ENCODE peak calls at places on chromosomes 2 and 18, in six cellular contexts. J is SK-N-SH, F is A549, E is HepG2, P is IMR-90, C is GM12878. H is an unnamed sample.

GRCh38 chr2:150974223-150974622 is 287.4 kb downstream of the RBM43 start:
- DNase-seq in J (no peak), F (no peak), E (no peak), P (no peak), C (no peak), H (no peak)

GRCh38 chr2:113965644-113966043 is 75.8 kb downstream of the ACTR3 start:
- DNase-seq in J (no peak), F (peak), E (peak), P (peak), C (no peak), H (no peak)

GRCh38 chr18:61261870-61262269 is 71.4 kb upstream of the CDH20 start:
- DNase-seq in J (no peak), F (no peak), E (no peak), P (no peak), C (no peak), H (no peak)

GRCh38 chr2:74003494-74004211 is 18.9 kb downstream of the TET3 start:
- DNase-seq in J (peak), F (no peak), E (no peak), P (peak), C (no peak), H (peak)

GRCh38 chr18:59867337-59868104 is 32.3 kb upstream of the PMAIP1 start:
- DNase-seq in J (no peak), F (no peak), E (no peak), P (no peak), C (no peak), H (no peak)

GRCh38 chr2:15918761-15919356 is 21.5 kb upstream of the MYCN start:
- DNase-seq in J (no peak), F (no peak), E (no peak), P (no peak), C (no peak), H (no peak)

GRCh38 chr2:229089806-229090205 is 181.3 kb downstream of the PID1 start:
- DNase-seq in J (no peak), F (no peak), E (no peak), P (no peak), C (no peak), H (no peak)

GRCh38 chr18:42183746-42184145 is 228.7 kb downstream of the PIK3C3 start:
- DNase-seq in J (no peak), F (peak), E (no peak), P (peak), C (no peak), H (no peak)

GRCh38 chr2:11163439-11164317 is 8.4 kb downstream of the SLC66A3 start:
- DNase-seq in J (no peak), F (no peak), E (no peak), P (no peak), C (no peak), H (no peak)

GRCh38 chr2:28570431-28570830 is 74.6 kb downstream of the PLB1 start:
- DNase-seq in J (no peak), F (no peak), E (no peak), P (no peak), C (no peak), H (no peak)

GRCh38 chr18:42182728-42183700 is 228.0 kb downstream of the PIK3C3 start:
- DNase-seq in J (no peak), F (no peak), E (no peak), P (no peak), C (no peak), H (no peak)

GRCh38 chr2:238851026-238851425 is 3.1 kb downstream of the TWIST2 start:
- DNase-seq in J (no peak), F (no peak), E (no peak), P (no peak), C (no peak), H (no peak)

GRCh38 chr2:36573165-36573564 is 24.8 kb downstream of the FEZ2 start:
- DNase-seq in J (no peak), F (no peak), E (no peak), P (no peak), C (no peak), H (no peak)

GRCh38 chr2:234592541-234592940 is 95.7 kb upstream of the ARL4C start:
- DNase-seq in J (no peak), F (no peak), E (no peak), P (no peak), C (no peak), H (no peak)

GRCh38 chr2:142973822-142974207 is 96.4 kb downstream of the KYNU start:
- DNase-seq in J (no peak), F (no peak), E (no peak), P (no peak), C (no peak), H (no peak)

GRCh38 chr2:156517419-156517818 is 81.2 kb downstream of the GPD2 start:
- DNase-seq in J (no peak), F (no peak), E (no peak), P (peak), C (no peak), H (peak)

GRCh38 chr2:236762628-236763027 is 193.0 kb downstream of the ACKR3 start:
- DNase-seq in J (no peak), F (no peak), E (no peak), P (no peak), C (no peak), H (peak)

GRCh38 chr2:40213616-40214015 is 238.3 kb downstream of the SLC8A1 start:
- DNase-seq in J (no peak), F (no peak), E (no peak), P (no peak), C (no peak), H (no peak)

GRCh38 chr2:154238252-154238651 is 366.5 kb downstream of the GALNT13 start:
- DNase-seq in J (peak), F (no peak), E (no peak), P (no peak), C (no peak), H (no peak)

GRCh38 chr2:151315381-151315903 is 26.0 kb upstream of the NMI start:
- DNase-seq in J (no peak), F (no peak), E (no peak), P (peak), C (no peak), H (no peak)

GRCh38 chr18:11040823-11041712 is 108.3 kb downstream of the PIEZO2 start:
- DNase-seq in J (peak), F (peak), E (peak), P (peak), C (no peak), H (peak)

GRCh38 chr2:196480653-196481322 is 158.7 kb upstream of the CCDC150 start:
- DNase-seq in J (no peak), F (no peak), E (no peak), P (no peak), C (no peak), H (no peak)

GRCh38 chr2:196169521-196169920 is 1.9 kb downstream of the STK17B start:
- DNase-seq in J (no peak), F (no peak), E (no peak), P (no peak), C (no peak), H (no peak)

GRCh38 chr2:20674974-20675679 is 8.2 kb downstream of the GDF7 start:
- DNase-seq in J (no peak), F (no peak), E (peak), P (peak), C (no peak), H (no peak)

GRCh38 chr2:9025746-9026145 is 22.3 kb upstream of the MBOAT2 start:
- DNase-seq in J (no peak), F (no peak), E (no peak), P (no peak), C (no peak), H (no peak)

GRCh38 chr2:52416340-52416739 is 1351.3 kb upstream of the CHAC2 start:
- DNase-seq in J (no peak), F (peak), E (no peak), P (peak), C (no peak), H (no peak)

GRCh38 chr2:226578879-226579278 is 220.7 kb downstream of the IRS1 start:
- DNase-seq in J (no peak), F (peak), E (peak), P (peak), C (no peak), H (no peak)

GRCh38 chr18:75544051-75544481 is 116.6 kb upstream of the SMIM21 start:
- DNase-seq in J (no peak), F (no peak), E (no peak), P (peak), C (no peak), H (no peak)

GRCh38 chr2:190663839-190664238 is 15.0 kb downstream of the NAB1 start:
- DNase-seq in J (no peak), F (no peak), E (no peak), P (peak), C (no peak), H (no peak)

GRCh38 chr2:121189011-121189410 is 96.0 kb downstream of the TFCP2L1 start:
- DNase-seq in J (no peak), F (no peak), E (no peak), P (no peak), C (no peak), H (no peak)

GRCh38 chr2:46821600-46821999 is 94.0 kb downstream of the MCFD2 start:
- DNase-seq in J (no peak), F (no peak), E (no peak), P (no peak), C (no peak), H (no peak)

GRCh38 chr2:150480241-150480640 is 7.2 kb downstream of the RND3 start:
- DNase-seq in J (no peak), F (no peak), E (no peak), P (peak), C (no peak), H (no peak)

GRCh38 chr2:169073972-169074751 is 4.8 kb downstream of the DHRS9 start:
- DNase-seq in J (no peak), F (no peak), E (no peak), P (no peak), C (no peak), H (peak)

GRCh38 chr2:10059552-10060335 is 16.4 kb downstream of the KLF11 start:
- DNase-seq in J (peak), F (no peak), E (no peak), P (no peak), C (no peak), H (no peak)

GRCh38 chr18:2087877-2088673 is 483.2 kb downstream of the METTL4 start:
- DNase-seq in J (no peak), F (no peak), E (no peak), P (no peak), C (no peak), H (no peak)

DNA sequence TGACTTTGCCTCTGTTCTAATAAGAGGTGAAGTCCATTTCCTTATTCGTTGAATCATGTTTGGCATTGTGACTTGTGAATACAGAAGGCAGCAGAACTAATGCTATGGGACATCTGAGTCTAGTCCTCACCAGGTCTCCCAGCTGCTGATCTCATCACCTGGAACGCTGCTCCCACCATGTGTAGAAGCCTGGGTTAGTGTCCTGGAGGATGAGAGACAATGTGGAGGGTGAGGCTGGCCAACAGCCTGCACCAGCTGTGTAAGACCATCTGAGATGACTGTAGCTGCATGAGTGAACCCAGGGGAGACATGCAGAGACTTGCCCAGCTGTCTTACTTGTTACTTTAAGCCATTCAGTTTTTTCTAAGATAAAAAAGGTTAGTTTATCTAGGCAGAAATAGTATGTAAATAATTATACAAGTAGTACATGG is 3.5 kb upstream of the HAAO start:
- DNase-seq in J (no peak), F (no peak), E (no peak), P (peak), C (no peak), H (no peak)
- TF ChIP-seq SMC3 in J (no peak), F (no peak), E (no peak), P (no peak), C (no peak), H (no peak)

DNA sequence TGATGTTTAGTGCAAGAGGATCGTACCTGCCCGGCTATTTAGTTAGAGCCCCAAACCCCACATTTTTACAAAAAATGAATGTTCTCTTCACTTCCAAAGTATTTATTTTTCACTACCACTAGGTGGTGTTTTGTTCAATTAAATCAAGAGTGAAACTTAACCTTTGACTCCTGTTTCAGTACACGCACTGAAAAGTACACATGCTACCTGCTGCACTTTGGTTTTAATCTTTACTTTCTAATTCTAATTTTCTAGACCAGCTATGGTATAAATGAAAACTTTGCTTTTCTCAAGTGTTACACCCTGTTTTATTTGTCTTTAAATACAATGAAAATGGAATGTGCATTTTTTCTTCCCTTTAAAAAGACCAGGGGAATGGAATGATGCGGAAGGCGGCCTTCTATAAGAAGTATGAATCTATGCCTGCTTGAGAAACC is 31.4 kb upstream of the CHN1 start:
- DNase-seq in J (peak), F (peak), E (peak), P (peak), C (no peak), H (peak)
- TF ChIP-seq SMC3 in J (peak), F (peak), E (peak), P (peak), C (no peak), H (no peak)

GRCh38 chr2:233422050-233422639 is 67.9 kb downstream of the DGKD start:
- DNase-seq in J (no peak), F (peak), E (no peak), P (no peak), C (peak), H (peak)
- TF ChIP-seq SMC3 in J (no peak), F (no peak), E (no peak), P (no peak), C (no peak), H (no peak)

GRCh38 chr2:65435625-65436168 is 3.3 kb upstream of the SPRED2 start:
- DNase-seq in J (peak), F (peak), E (peak), P (peak), C (no peak), H (peak)
- TF ChIP-seq SMC3 in J (peak), F (peak), E (no peak), P (peak), C (peak), H (no peak)

GRCh38 chr2:126655500-126656310 is at the start of gene GYPC:
- DNase-seq in J (no peak), F (no peak), E (no peak), P (peak), C (no peak), H (peak)
- TF ChIP-seq SMC3 in J (no peak), F (no peak), E (no peak), P (no peak), C (no peak), H (no peak)

GRCh38 chr2:32425719-32426141 is 68.9 kb downstream of the BIRC6 start:
- DNase-seq in J (no peak), F (no peak), E (no peak), P (peak), C (no peak), H (no peak)
- TF ChIP-seq SMC3 in J (no peak), F (no peak), E (no peak), P (no peak), C (no peak), H (no peak)

GRCh38 chr2:188695953-188696352 is 278.2 kb upstream of the COL3A1 start:
- DNase-seq in J (no peak), F (peak), E (no peak), P (peak), C (no peak), H (no peak)

GRCh38 chr2:188693771-188694170 is 280.4 kb upstream of the COL3A1 start:
- DNase-seq in J (no peak), F (no peak), E (no peak), P (no peak), C (no peak), H (no peak)

DNA sequence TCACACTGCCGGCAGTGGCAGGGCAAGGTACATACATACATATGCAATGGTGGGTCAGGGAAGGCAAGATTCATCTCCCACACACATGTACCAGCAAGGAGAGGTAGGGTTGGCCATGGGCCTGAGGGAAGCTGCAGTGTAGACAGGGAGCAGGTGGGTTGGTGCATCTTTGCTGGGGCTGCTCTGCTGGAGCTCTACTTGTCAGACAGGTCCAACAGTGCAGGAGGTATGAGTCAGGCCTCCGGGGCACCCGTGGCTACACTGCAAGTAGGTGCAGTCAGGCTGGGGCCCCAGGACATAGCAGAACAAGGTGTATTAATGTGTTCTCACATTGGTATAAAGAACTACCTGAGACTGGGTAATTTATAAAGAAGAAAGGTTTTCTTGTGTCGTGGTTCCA is 281.1 kb upstream of the COL3A1 start:
- DNase-seq in J (no peak), F (no peak), E (no peak), P (no peak), C (no peak), H (no peak)
- TF ChIP-seq SMC3 in J (no peak), F (no peak), E (no peak), P (no peak), C (no peak), H (no peak)

GRCh38 chr18:57794951-57795728 is 8.0 kb downstream of the ATP8B1 start:
- DNase-seq in J (no peak), F (no peak), E (no peak), P (no peak), C (no peak), H (no peak)

GRCh38 chr18:57791911-57792310 is 11.2 kb downstream of the ATP8B1 start:
- DNase-seq in J (no peak), F (no peak), E (no peak), P (no peak), C (no peak), H (no peak)

GRCh38 chr18:57792741-57793629 is 10.1 kb downstream of the ATP8B1 start:
- DNase-seq in J (no peak), F (no peak), E (no peak), P (no peak), C (no peak), H (no peak)

GRCh38 chr18:57791192-57791591 is 11.9 kb downstream of the ATP8B1 start:
- DNase-seq in J (no peak), F (no peak), E (no peak), P (no peak), C (no peak), H (no peak)

DNA sequence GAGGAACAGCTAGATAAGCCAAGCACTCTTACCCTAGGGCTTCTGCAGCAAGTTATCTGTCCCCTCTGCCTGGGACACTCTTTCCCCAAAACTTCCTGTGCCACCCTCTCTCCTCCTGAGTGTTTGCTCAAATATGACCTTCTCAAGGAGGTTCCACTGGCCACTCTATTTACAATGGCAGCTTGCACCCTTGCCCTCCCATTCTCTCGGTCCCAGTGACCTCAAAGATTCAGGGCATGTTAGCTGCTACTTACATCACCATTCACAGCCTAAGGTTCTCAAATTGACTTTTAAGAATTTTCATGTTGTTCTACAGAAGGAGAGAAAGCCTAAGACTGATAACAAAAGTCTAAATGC is 9.5 kb downstream of the ATP8B1 start:
- DNase-seq in J (no peak), F (no peak), E (no peak), P (no peak), C (no peak), H (no peak)
- TF ChIP-seq SMC3 in J (no peak), F (no peak), E (no peak), P (no peak), C (no peak), H (no peak)

GRCh38 chr18:6879508-6880195 is 150.1 kb downstream of the ARHGAP28 start:
- DNase-seq in J (no peak), F (no peak), E (no peak), P (no peak), C (no peak), H (no peak)
- TF ChIP-seq SMC3 in J (no peak), F (no peak), E (no peak), P (no peak), C (no peak), H (no peak)

DNA sequence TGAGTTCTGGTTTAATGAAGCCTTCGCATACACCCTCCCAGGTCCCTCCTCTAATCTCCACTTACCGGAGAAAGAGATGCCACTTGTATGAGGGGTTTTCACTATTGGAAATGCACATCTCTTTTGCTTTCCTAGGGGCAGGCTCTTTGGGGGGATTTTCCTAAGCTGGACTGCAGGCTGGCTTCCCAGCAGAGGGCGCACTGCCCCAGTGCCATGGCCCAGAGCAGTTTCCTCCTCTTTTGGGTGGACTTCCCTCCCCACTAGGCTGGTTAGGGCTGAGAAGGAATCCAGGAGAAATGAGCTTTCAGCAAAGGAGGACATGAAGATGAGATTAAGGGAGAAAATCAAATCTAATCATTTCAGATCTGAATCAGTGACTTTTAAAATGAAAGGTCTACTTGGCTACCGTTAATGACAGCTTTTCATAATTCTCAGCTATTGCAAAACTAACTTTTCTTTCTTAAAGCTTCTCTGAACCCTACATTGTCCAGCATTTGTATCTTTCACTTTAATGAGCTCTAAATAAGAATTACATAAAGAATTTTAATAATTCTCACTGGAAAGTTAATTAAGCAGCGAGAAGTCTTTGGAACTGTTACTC is 784.1 kb upstream of the FANCL start:
- DNase-seq in J (peak), F (peak), E (peak), P (peak), C (no peak), H (peak)
- TF ChIP-seq SMC3 in J (peak), F (peak), E (peak), P (peak), C (peak), H (peak)